ENCODE peak calls at places on chromosomes 5 and 9, in five cellular contexts. Q is astrocyte of the spinal cord, B is cardiac fibroblast, R is lower lobe of right lung, C is right atrium auricular region. S is an unnamed sample.

GRCh38 chr5:99900302-99900811 is 634.8 kb upstream of the FAM174A start:
- DNase-seq in C (no peak), B (peak; percentile 18), Q (peak; percentile 87), R (no peak), S (peak; percentile 6)

GRCh38 chr9:99013550-99013949 is 69.8 kb downstream of the COL15A1 start:
- DNase-seq in B (no peak), C (no peak), Q (no peak), R (no peak), S (peak; percentile 52)

GRCh38 chr9:87441251-87441650 is 56.4 kb upstream of the DAPK1 start:
- DNase-seq in B (peak; percentile 36), C (no peak), Q (no peak), R (no peak), S (peak; percentile 35)

GRCh38 chr5:31496301-31496700 is 35.6 kb downstream of the DROSHA start:
- DNase-seq in Q (no peak), B (no peak), C (no peak), R (no peak), S (peak; percentile 26)

GRCh38 chr5:36491860-36492259 is 114.5 kb upstream of the SLC1A3 start:
- DNase-seq in R (peak; percentile 42), C (no peak), Q (no peak), B (no peak), S (no peak)

GRCh38 chr5:178486305-178486704 is 103.9 kb downstream of the COL23A1 start:
- DNase-seq in C (no peak), R (no peak), B (no peak), Q (no peak), S (no peak)

GRCh38 chr9:126375386-126375785 is 48.8 kb downstream of the MVB12B start:
- DNase-seq in B (peak; percentile 28), C (no peak), R (no peak), Q (peak; percentile 55), S (peak; percentile 17)

GRCh38 chr5:5665225-5666075 is 243.0 kb downstream of the ICE1 start:
- DNase-seq in C (no peak), B (no peak), R (no peak), Q (peak; percentile 54), S (peak; percentile 13)

GRCh38 chr5:151692312-151692711 is 5.6 kb upstream of the SPARC start:
- DNase-seq in C (no peak), R (no peak), B (no peak), Q (no peak), S (peak; percentile 40)

GRCh38 chr5:73284196-73284795 is 111.3 kb downstream of the TMEM174 start:
- DNase-seq in Q (no peak), R (no peak), B (no peak), C (no peak), S (no peak)

GRCh38 chr9:97808972-97809371 is 44.1 kb upstream of the FOXE1 start:
- DNase-seq in Q (no peak), R (no peak), C (no peak), B (peak; percentile 64), S (no peak)

GRCh38 chr9:15249042-15249818 is 57.8 kb downstream of the TTC39B start:
- DNase-seq in C (no peak), R (no peak), B (peak; percentile 81), Q (peak; percentile 66), S (peak; percentile 76)

GRCh38 chr5:56039985-56040384 is 45.2 kb upstream of the IL6ST start:
- DNase-seq in B (peak; percentile 56), Q (no peak), R (no peak), C (no peak), S (peak; percentile 73)

GRCh38 chr9:129823163-129823933 is 588 bp downstream of the TOR1A start:
- DNase-seq in R (peak; percentile 55), B (peak; percentile 43), Q (peak; percentile 18), C (no peak), S (peak; percentile 37)

GRCh38 chr5:169831331-169831730 is 149.0 kb downstream of the INSYN2B start:
- DNase-seq in B (no peak), C (no peak), R (no peak), Q (no peak), S (peak; percentile 67)

GRCh38 chr5:169827769-169828168 is 152.5 kb downstream of the INSYN2B start:
- DNase-seq in R (no peak), B (peak; percentile 20), Q (no peak), C (no peak), S (no peak)

GRCh38 chr5:169828385-169828784 is 151.9 kb downstream of the INSYN2B start:
- DNase-seq in Q (peak; percentile 19), R (no peak), C (no peak), B (no peak), S (no peak)

GRCh38 chr5:169832236-169832635 is 148.1 kb downstream of the INSYN2B start:
- DNase-seq in Q (no peak), B (no peak), C (no peak), R (no peak), S (no peak)

DNA sequence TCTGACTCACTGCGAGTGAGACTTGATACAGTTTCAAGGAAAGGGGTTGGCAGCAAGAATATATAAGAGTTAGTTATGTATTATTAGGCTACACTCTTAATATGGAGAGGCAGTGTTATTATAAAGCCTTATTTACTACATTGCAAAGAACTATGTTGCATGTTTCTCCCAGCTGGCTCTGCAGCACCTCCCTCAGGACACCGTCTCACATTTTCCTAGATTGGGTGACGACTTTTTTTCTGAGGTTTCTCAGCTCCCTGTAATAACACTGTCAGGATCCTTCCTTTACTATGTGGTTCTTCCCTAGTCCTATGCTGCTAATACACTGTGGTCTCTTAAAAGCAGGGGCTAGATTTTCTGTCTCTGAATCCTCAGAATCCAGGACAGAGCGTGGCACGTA is 153.7 kb downstream of the INSYN2B start:
- DNase-seq in R (no peak), B (peak; percentile 51), C (no peak), Q (no peak), S (peak; percentile 37)
- TF ChIP-seq CTCF in R (no peak), B (peak; percentile 39), C (no peak), Q (peak; percentile 6), S (peak; percentile 52)

DNA sequence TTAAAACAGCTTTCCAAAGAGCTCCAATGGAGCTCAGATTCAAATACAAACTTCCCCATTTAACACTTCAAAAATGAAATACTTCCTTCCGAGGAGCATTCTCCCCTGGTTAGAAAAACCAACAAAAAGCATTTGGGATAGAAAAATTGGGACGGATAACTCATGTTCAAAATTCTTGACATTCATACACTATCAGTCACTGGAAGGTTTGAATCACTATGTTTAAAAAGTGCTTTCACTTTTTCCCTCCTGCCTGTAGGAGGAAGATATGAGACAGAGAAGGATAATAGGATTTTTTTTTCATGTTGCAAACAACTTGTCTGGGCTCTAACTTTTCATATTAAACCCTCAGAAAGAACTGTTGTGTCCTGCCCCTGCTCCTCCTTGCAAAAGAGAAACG is 412.0 kb downstream of the ACTL7B start:
- DNase-seq in Q (peak; percentile 74), R (no peak), B (peak; percentile 83), C (no peak), S (peak; percentile 55)
- H3K4me3 ChIP-seq in Q (no peak overlapping the region), R (no peak overlapping the region), B (peak overlapping the region; percentile 24), C (no peak overlapping the region), S (peak overlapping the region; percentile 41)

GRCh38 chr9:132412089-132412488 is 2.1 kb downstream of the CFAP77 start:
- DNase-seq in Q (no peak), B (peak; percentile 35), R (no peak), C (no peak), S (no peak)
- TF ChIP-seq CTCF in Q (peak; percentile 72), B (peak; percentile 78), R (peak; percentile 52), C (no peak), S (peak; percentile 74)

GRCh38 chr5:147733075-147733474 is 49.5 kb downstream of the JAKMIP2 start:
- DNase-seq in B (no peak), Q (no peak), R (no peak), C (no peak), S (no peak)

GRCh38 chr5:147735621-147736125 is 46.9 kb downstream of the JAKMIP2 start:
- DNase-seq in R (no peak), Q (no peak), C (no peak), B (no peak), S (no peak)

GRCh38 chr5:147734839-147735238 is 47.7 kb downstream of the JAKMIP2 start:
- DNase-seq in B (no peak), R (no peak), Q (no peak), C (no peak), S (no peak)

GRCh38 chr5:147731708-147732551 is 50.6 kb downstream of the JAKMIP2 start:
- DNase-seq in Q (no peak), B (no peak), C (no peak), R (no peak), S (no peak)

GRCh38 chr5:147732552-147732883 is 50.0 kb downstream of the JAKMIP2 start:
- DNase-seq in Q (no peak), C (no peak), B (no peak), R (no peak), S (no peak)
- H3K4me3 ChIP-seq in Q (no peak overlapping the region), C (no peak overlapping the region), B (no peak overlapping the region), R (no peak overlapping the region), S (no peak overlapping the region)

GRCh38 chr9:18689881-18690280 is 215.9 kb downstream of the ADAMTSL1 start:
- DNase-seq in B (no peak), Q (no peak), R (no peak), C (no peak), S (no peak)
- TF ChIP-seq CTCF in B (no peak), Q (no peak), R (no peak), C (no peak), S (no peak)

DNA sequence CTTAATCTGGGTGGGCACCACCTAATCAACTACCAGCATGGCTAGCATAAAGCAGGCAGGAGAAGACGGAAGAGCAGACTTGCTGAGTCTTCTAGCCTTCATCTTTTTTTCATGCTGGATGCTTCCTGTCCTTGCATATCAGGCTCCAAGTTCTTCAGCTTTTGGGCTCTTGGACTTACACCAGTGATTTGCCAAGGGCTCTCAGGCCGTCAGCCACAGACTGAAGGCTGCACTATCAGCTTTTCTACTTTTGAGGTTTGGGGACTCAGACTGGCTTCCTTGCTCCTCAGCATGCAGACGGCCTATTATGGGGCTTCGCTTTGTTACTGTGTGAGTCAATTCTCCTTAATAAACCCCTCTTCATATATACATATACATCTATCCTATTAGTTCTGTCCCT is 180.2 kb downstream of the TRPM3 start:
- DNase-seq in R (no peak), C (no peak), B (no peak), Q (no peak), S (no peak)
- H3K4me3 ChIP-seq in R (no peak overlapping the region), C (no peak overlapping the region), B (no peak overlapping the region), Q (no peak overlapping the region), S (no peak overlapping the region)

GRCh38 chr5:93620487-93621339 is 37.7 kb downstream of the NR2F1 start:
- DNase-seq in Q (peak; percentile 76), C (no peak), R (peak; percentile 78), B (peak; percentile 68), S (peak; percentile 66)
- TF ChIP-seq CTCF in Q (no peak), C (no peak), R (no peak), B (peak; percentile 7), S (no peak)

S was measured in fibroblast of villous mesenchyme.